ENCODE peak calls at places on chromosomes 2 and 18, in ten cellular contexts. Z, R, U, F, P, G, K, N, L and W are unnamed samples.

GRCh38 chr2:241312082-241312481 is 3.4 kb downstream of the HDLBP start:
- DNase-seq in R (peak), F (no peak), P (no peak), U (no peak), G (no peak), N (no peak), K (no peak), L (peak), Z (no peak), W (no peak)

GRCh38 chr2:28975671-28976070 is 5.4 kb upstream of the TOGARAM2 start:
- DNase-seq in K (no peak), L (no peak), G (no peak), R (no peak), Z (no peak), F (no peak), N (no peak), P (no peak), U (no peak), W (no peak)

GRCh38 chr2:241268716-241269445 is 46.6 kb downstream of the HDLBP start:
- DNase-seq in P (no peak), N (no peak), F (no peak), G (no peak), R (peak), U (no peak), K (no peak), L (peak), Z (no peak), W (no peak)

GRCh38 chr2:160970052-160970846 is 190.0 kb upstream of the TANK start:
- DNase-seq in N (peak), P (peak), Z (no peak), F (no peak), U (no peak), L (peak), K (peak), G (no peak), R (peak), W (no peak)

GRCh38 chr2:120210234-120210781 is 12.9 kb downstream of the TMEM185B start:
- DNase-seq in N (no peak), U (no peak), R (no peak), L (no peak), G (no peak), P (no peak), Z (no peak), K (no peak), F (no peak), W (no peak)

GRCh38 chr2:237939251-237939650 is 27.6 kb upstream of the UBE2F start:
- DNase-seq in G (no peak), F (no peak), R (no peak), L (no peak), U (peak), Z (no peak), N (no peak), P (no peak), K (no peak), W (no peak)

GRCh38 chr18:48885266-48885950 is 65.4 kb downstream of the SMAD7 start:
- DNase-seq in G (no peak), R (no peak), U (no peak), K (no peak), N (no peak), Z (no peak), P (no peak), F (no peak), L (no peak), W (no peak)

GRCh38 chr2:72972744-72973535 is 55.6 kb downstream of the EMX1 start:
- DNase-seq in K (no peak), R (no peak), N (no peak), P (no peak), F (no peak), U (no peak), Z (no peak), L (no peak), G (no peak), W (no peak)

GRCh38 chr2:54635554-54636152 is 87.8 kb upstream of the EML6 start:
- DNase-seq in L (peak), P (no peak), R (no peak), Z (no peak), K (no peak), F (no peak), N (no peak), G (no peak), U (no peak), W (no peak)

GRCh38 chr2:125004091-125004800 is 979.2 kb downstream of the CNTNAP5 start:
- DNase-seq in K (no peak), L (no peak), F (no peak), G (no peak), Z (no peak), R (no peak), U (no peak), P (no peak), N (no peak), W (no peak)

GRCh38 chr2:136141510-136142154 is 23.7 kb upstream of the CXCR4 start:
- DNase-seq in R (no peak), P (no peak), U (peak), L (no peak), Z (no peak), G (no peak), N (peak), F (no peak), K (no peak), W (no peak)

GRCh38 chr18:21693322-21693721 is 11.3 kb downstream of the ABHD3 start:
- DNase-seq in L (no peak), F (no peak), K (no peak), U (no peak), P (no peak), Z (no peak), N (no peak), G (no peak), R (no peak), W (no peak)

GRCh38 chr18:67362906-67363305 is 153.6 kb downstream of the DSEL start:
- DNase-seq in P (no peak), F (no peak), N (no peak), K (no peak), G (no peak), L (no peak), R (no peak), U (no peak), Z (no peak), W (no peak)

GRCh38 chr2:68391099-68391498 is 26.0 kb downstream of the PLEK start:
- DNase-seq in U (no peak), G (no peak), K (no peak), N (peak), L (no peak), F (no peak), P (peak), R (no peak), Z (no peak), W (no peak)

GRCh38 chr2:171846894-171847293 is 47.1 kb downstream of the SLC25A12 start:
- DNase-seq in P (no peak), R (no peak), K (no peak), U (no peak), N (no peak), L (no peak), G (no peak), Z (no peak), F (no peak), W (no peak)

GRCh38 chr18:51278045-51278649 is 80.7 kb upstream of the MEX3C start:
- DNase-seq in L (no peak), F (peak), U (peak), N (peak), R (peak), P (peak), Z (peak), K (peak), G (peak), W (no peak)

GRCh38 chr2:99448556-99448955 is 41.3 kb downstream of the REV1 start:
- DNase-seq in P (no peak), L (peak), N (no peak), Z (no peak), G (no peak), R (peak), U (no peak), K (no peak), F (no peak), W (no peak)

GRCh38 chr2:118049140-118050128 is 35.6 kb upstream of the CCDC93 start:
- DNase-seq in U (no peak), R (no peak), N (no peak), F (no peak), P (peak), K (no peak), G (no peak), Z (no peak), L (no peak), W (no peak)

GRCh38 chr18:55856191-55856590 is 268.2 kb upstream of the TCF4 start:
- DNase-seq in U (no peak), G (no peak), F (no peak), P (no peak), L (peak), Z (no peak), R (peak), K (no peak), N (no peak), W (no peak)

GRCh38 chr2:56130463-56131070 is 53.2 kb upstream of the CCDC85A start:
- DNase-seq in N (peak), R (peak), U (no peak), L (peak), F (peak), Z (no peak), G (no peak), P (peak), K (peak), W (no peak)

GRCh38 chr2:8090748-8091700 is 590.8 kb upstream of the ID2 start:
- DNase-seq in L (peak), P (peak), R (peak), Z (peak), F (peak), U (no peak), G (peak), K (no peak), N (peak), W (no peak)

GRCh38 chr2:159545080-159545479 is 71.3 kb downstream of the BAZ2B start:
- DNase-seq in R (no peak), U (no peak), G (no peak), F (no peak), N (no peak), P (no peak), K (no peak), L (no peak), Z (no peak), W (no peak)

GRCh38 chr18:10020176-10020575 is 106.4 kb downstream of the VAPA start:
- DNase-seq in P (no peak), F (no peak), G (no peak), K (no peak), U (peak), Z (no peak), L (peak), N (peak), R (no peak), W (no peak)

GRCh38 chr18:3086865-3087264 is 73.9 kb upstream of the LPIN2 start:
- DNase-seq in U (no peak), K (no peak), P (no peak), G (no peak), Z (no peak), R (no peak), F (no peak), N (no peak), L (no peak), W (no peak)

GRCh38 chr2:28356095-28356911 is 36.4 kb upstream of the FOSL2 start:
- DNase-seq in P (no peak), R (peak), G (peak), L (peak), N (peak), Z (no peak), F (peak), K (no peak), U (peak), W (no peak)

GRCh38 chr2:196759378-196759706 is 40.1 kb downstream of the GTF3C3 start:
- DNase-seq in U (no peak), K (no peak), N (no peak), Z (no peak), R (peak), L (peak), G (no peak), P (no peak), F (no peak), W (no peak)

GRCh38 chr2:165369131-165369935 is 100.2 kb upstream of the CSRNP3 start:
- DNase-seq in P (no peak), L (no peak), F (no peak), G (no peak), N (no peak), R (no peak), K (no peak), U (no peak), Z (no peak), W (no peak)

GRCh38 chr18:55473078-55473477 is 114.9 kb downstream of the TCF4 start:
- DNase-seq in P (no peak), F (no peak), U (no peak), K (no peak), G (no peak), N (no peak), L (no peak), R (no peak), Z (no peak), W (no peak)

GRCh38 chr2:104584393-104584792 is 269.5 kb upstream of the POU3F3 start:
- DNase-seq in L (no peak), P (no peak), Z (no peak), F (no peak), N (no peak), R (no peak), G (no peak), U (no peak), K (no peak), W (no peak)

GRCh38 chr2:130976591-130977237 is 116.5 kb downstream of the FAM168B start:
- DNase-seq in Z (no peak), N (no peak), R (no peak), G (no peak), P (no peak), U (no peak), K (no peak), L (no peak), F (no peak), W (no peak)

GRCh38 chr2:158533009-158533408 is 76.3 kb downstream of the PKP4 start:
- DNase-seq in N (no peak), G (no peak), F (no peak), R (no peak), Z (no peak), U (no peak), P (no peak), K (no peak), L (no peak), W (no peak)

GRCh38 chr2:19649107-19649506 is 252.7 kb downstream of the TTC32 start:
- DNase-seq in L (peak), N (no peak), F (no peak), P (no peak), Z (no peak), U (no peak), K (no peak), G (no peak), R (peak), W (no peak)

GRCh38 chr2:26352892-26353291 is 6.3 kb upstream of the ADGRF3 start:
- DNase-seq in F (peak), P (no peak), Z (no peak), N (no peak), G (peak), L (no peak), K (no peak), R (peak), U (no peak), W (no peak)

GRCh38 chr2:73111300-73112025 is 1.3 kb downstream of the RAB11FIP5 start:
- DNase-seq in F (peak), U (no peak), R (no peak), G (peak), Z (no peak), N (peak), P (no peak), L (no peak), K (no peak), W (no peak)

GRCh38 chr2:207491954-207492353 is 37.8 kb upstream of the CREB1 start:
- DNase-seq in U (no peak), N (no peak), L (no peak), F (no peak), P (no peak), Z (no peak), G (no peak), R (no peak), K (no peak), W (no peak)